ENCODE peak calls at places on chromosomes 2 and 18, in ten cellular contexts. G is aorta, Q is foreskin fibroblast, Z is right cardiac atrium, K is prostate gland, F is suprapubic skin, P is AG04450, W is ovary, S is GM06990, I is GM23248. C is an unnamed sample.

GRCh38 chr2:99183025-99183424 is 2.0 kb downstream of the MRPL30 start:
- DNase-seq in G (no peak), Q (peak; percentile 5), Z (no peak), K (no peak), F (no peak), P (no peak), W (no peak), S (no peak), I (no peak), C (no peak)

GRCh38 chr2:235324324-235324723 is 169.5 kb upstream of the AGAP1 start:
- DNase-seq in G (no peak), Q (no peak), Z (no peak), K (no peak), F (no peak), P (no peak), W (no peak), S (no peak), I (no peak), C (no peak)

GRCh38 chr18:10949655-10950054 is 199.7 kb downstream of the PIEZO2 start:
- DNase-seq in G (no peak), Q (no peak), Z (no peak), K (no peak), F (no peak), P (no peak), W (no peak), S (no peak), I (no peak), C (no peak)

GRCh38 chr18:73462092-73462491 is 594.3 kb upstream of the NETO1 start:
- DNase-seq in G (no peak), Q (peak; percentile 78), Z (no peak), K (peak; percentile 12), F (no peak), P (peak; percentile 54), W (no peak), S (no peak), I (peak; percentile 76), C (no peak)

GRCh38 chr2:105795575-105795934 is 50.8 kb downstream of the NCK2 start:
- DNase-seq in G (no peak), Q (no peak), Z (no peak), K (no peak), F (no peak), P (no peak), W (no peak), S (no peak), I (peak; percentile 26), C (peak; percentile 34)

GRCh38 chr2:70140978-70141753 is 49.7 kb downstream of the C2orf42 start:
- DNase-seq in G (peak; percentile 75), Q (no peak), Z (peak; percentile 72), K (peak; percentile 83), F (no peak), P (no peak), W (peak; percentile 60), S (peak; percentile 75), I (peak; percentile 53), C (peak; percentile 50)

GRCh38 chr2:232204457-232204931 is 174.1 kb upstream of the ALPP start:
- DNase-seq in G (no peak), Q (peak; percentile 13), Z (peak; percentile 68), K (peak; percentile 22), F (no peak), P (no peak), W (peak; percentile 60), S (no peak), I (peak; percentile 53), C (no peak)

GRCh38 chr2:22579341-22579740 is 805.6 kb upstream of the KLHL29 start:
- DNase-seq in G (no peak), Q (no peak), Z (no peak), K (no peak), F (no peak), P (no peak), W (no peak), S (no peak), I (no peak), C (no peak)

GRCh38 chr2:4866198-4866597 is 826.0 kb upstream of the SOX11 start:
- DNase-seq in G (no peak), Q (no peak), Z (no peak), K (no peak), F (no peak), P (no peak), W (no peak), S (no peak), I (no peak), C (no peak)

GRCh38 chr2:71932027-71932779 is 215.5 kb downstream of the CYP26B1 start:
- DNase-seq in G (no peak), Q (no peak), Z (no peak), K (peak; percentile 1), F (no peak), P (no peak), W (no peak), S (no peak), I (no peak), C (no peak)

GRCh38 chr2:88307817-88308216 is 137.7 kb downstream of the THNSL2 start:
- DNase-seq in G (no peak), Q (no peak), Z (no peak), K (no peak), F (no peak), P (no peak), W (no peak), S (no peak), I (peak; percentile 40), C (peak; percentile 25)

GRCh38 chr2:159795781-159796667 is 2.0 kb downstream of the CD302 start:
- DNase-seq in G (no peak), Q (no peak), Z (no peak), K (no peak), F (no peak), P (no peak), W (no peak), S (no peak), I (no peak), C (no peak)

GRCh38 chr2:74255660-74256228 is 57.3 kb downstream of the MTHFD2 start:
- DNase-seq in G (no peak), Q (no peak), Z (no peak), K (no peak), F (no peak), P (no peak), W (no peak), S (no peak), I (no peak), C (no peak)

GRCh38 chr2:70655786-70656185 is 102.2 kb upstream of the TGFA start:
- DNase-seq in G (no peak), Q (no peak), Z (no peak), K (no peak), F (no peak), P (no peak), W (no peak), S (no peak), I (no peak), C (no peak)

GRCh38 chr2:201768918-201769317 is 11.8 kb downstream of the ALS2 start:
- DNase-seq in G (no peak), Q (no peak), Z (no peak), K (no peak), F (no peak), P (no peak), W (no peak), S (no peak), I (peak; percentile 57), C (no peak)
- H3K4me3 ChIP-seq in G (no peak overlapping the region), Q (no peak overlapping the region), Z (no peak overlapping the region), K (no peak overlapping the region), F (no peak overlapping the region), P (no peak overlapping the region), W (no peak overlapping the region), S (no peak overlapping the region), I (no peak overlapping the region), C (no peak overlapping the region)

GRCh38 chr2:3517948-3518495 is 1.3 kb downstream of the ADI1 start:
- DNase-seq in G (no peak), Q (no peak), Z (no peak), K (no peak), F (no peak), P (no peak), W (no peak), S (no peak), I (no peak), C (no peak)

GRCh38 chr2:3518496-3519254 is 656 bp downstream of the ADI1 start:
- DNase-seq in G (peak; percentile 99), Q (peak; percentile 95), Z (peak; percentile 100), K (peak; percentile 94), F (peak; percentile 97), P (peak; percentile 94), W (peak; percentile 100), S (peak; percentile 99), I (peak; percentile 97), C (peak; percentile 98)

GRCh38 chr2:3519255-3520190 is at the start of gene ADI1:
- DNase-seq in G (peak; percentile 93), Q (peak; percentile 74), Z (peak; percentile 96), K (peak; percentile 75), F (peak; percentile 93), P (no peak), W (peak; percentile 85), S (peak; percentile 89), I (peak; percentile 90), C (peak; percentile 87)

GRCh38 chr2:3520591-3520990 is 1.3 kb upstream of the ADI1 start:
- DNase-seq in G (no peak), Q (no peak), Z (no peak), K (no peak), F (no peak), P (no peak), W (no peak), S (no peak), I (no peak), C (no peak)

DNA sequence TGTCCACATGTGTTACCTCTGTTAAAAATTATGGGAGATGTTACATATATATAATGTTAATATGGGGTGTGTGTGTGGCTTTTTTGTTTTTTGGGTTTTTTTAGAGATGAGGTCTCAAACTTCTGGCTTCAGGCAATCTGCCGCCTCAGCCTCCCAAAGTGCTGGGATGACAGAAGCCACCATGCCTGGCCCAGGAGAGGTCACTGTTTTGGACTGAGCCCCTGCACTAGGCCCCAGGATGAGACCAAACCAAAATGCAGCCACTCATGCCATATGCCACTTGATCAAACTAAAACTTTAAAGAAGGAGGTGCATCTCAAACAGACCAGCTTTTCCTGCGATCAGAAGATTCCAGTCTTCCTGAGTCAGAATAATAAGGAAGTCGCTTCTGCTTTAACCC is 2.5 kb downstream of the ADI1 start:
- DNase-seq in G (no peak), Q (no peak), Z (no peak), K (no peak), F (peak; percentile 53), P (no peak), W (no peak), S (no peak), I (no peak), C (no peak)
- H3K4me3 ChIP-seq in G (no peak overlapping the region), Q (no peak overlapping the region), Z (no peak overlapping the region), K (no peak overlapping the region), F (no peak overlapping the region), P (no peak overlapping the region), W (no peak overlapping the region), S (no peak overlapping the region), I (no peak overlapping the region), C (no peak overlapping the region)

GRCh38 chr18:76446321-76446720 is 48.7 kb downstream of the ZNF516 start:
- DNase-seq in G (no peak), Q (no peak), Z (no peak), K (no peak), F (peak; percentile 40), P (no peak), W (no peak), S (no peak), I (peak; percentile 35), C (no peak)
- H3K4me3 ChIP-seq in G (no peak overlapping the region), Q (no peak overlapping the region), Z (no peak overlapping the region), K (no peak overlapping the region), F (no peak overlapping the region), P (no peak overlapping the region), W (no peak overlapping the region), S (no peak overlapping the region), I (peak overlapping the region; percentile 44), C (no peak overlapping the region)

GRCh38 chr18:57839942-57840381 is 36.8 kb upstream of the ATP8B1 start:
- DNase-seq in G (no peak), Q (peak; percentile 62), Z (no peak), K (no peak), F (no peak), P (peak; percentile 53), W (no peak), S (no peak), I (peak; percentile 69), C (no peak)
- H3K4me3 ChIP-seq in G (no peak overlapping the region), Q (no peak overlapping the region), Z (no peak overlapping the region), K (no peak overlapping the region), F (no peak overlapping the region), P (no peak overlapping the region), W (no peak overlapping the region), S (no peak overlapping the region), I (peak overlapping the region; percentile 32), C (no peak overlapping the region)